ENCODE peak calls at places on chromosome 10, in nine cellular contexts. E is amniotic epithelial cell, Y is AML-193, H is transverse colon, P is neural crest cell, R is HEK293T, F is NCI-H2081, W is GM12865, S is glomerular endothelial cell. B is an unnamed sample.

GRCh38 chr10:59007307-59008025 is 169.0 kb upstream of the PHYHIPL start:
- DNase-seq in W (no peak), S (no peak), R (no peak), F (no peak), H (no peak), P (no peak), Y (no peak), E (no peak), B (no peak)

GRCh38 chr10:86363184-86363832 is 3.3 kb downstream of the GRID1 start:
- DNase-seq in S (no peak), P (peak), Y (no peak), E (no peak), R (no peak), H (no peak), F (no peak), W (no peak), B (peak)

GRCh38 chr10:113024930-113025329 is 74.9 kb downstream of the TCF7L2 start:
- DNase-seq in P (no peak), F (no peak), E (no peak), S (no peak), Y (no peak), W (no peak), H (no peak), R (no peak), B (no peak)

GRCh38 chr10:77637474-77637985 is at the start of gene KCNMA1:
- DNase-seq in S (no peak), F (peak), W (peak), Y (no peak), P (no peak), E (no peak), H (peak), R (no peak), B (no peak)

GRCh38 chr10:119299531-119299930 is 92.2 kb downstream of the GRK5 start:
- DNase-seq in W (peak), F (no peak), S (no peak), H (no peak), P (no peak), R (no peak), E (peak), Y (no peak), B (peak)

GRCh38 chr10:46019541-46020343 is 10.7 kb downstream of the NCOA4 start:
- DNase-seq in S (no peak), F (no peak), Y (peak), P (no peak), H (peak), R (no peak), E (no peak), W (no peak), B (peak)

GRCh38 chr10:3192856-3193635 is 20.5 kb upstream of the PITRM1 start:
- DNase-seq in Y (peak), P (peak), S (peak), E (peak), R (peak), W (peak), H (peak), F (peak), B (peak)

GRCh38 chr10:114470956-114471905 is 66.9 kb upstream of the AFAP1L2 start:
- DNase-seq in S (no peak), F (peak), Y (peak), W (peak), R (peak), E (peak), P (peak), H (peak), B (peak)

GRCh38 chr10:3740157-3740871 is 44.7 kb downstream of the KLF6 start:
- DNase-seq in R (no peak), H (no peak), F (no peak), S (no peak), P (no peak), E (peak), W (peak), Y (peak), B (peak)

GRCh38 chr10:112766636-112767035 is 183.4 kb upstream of the TCF7L2 start:
- DNase-seq in E (no peak), F (no peak), H (no peak), S (no peak), P (no peak), W (no peak), R (no peak), Y (no peak), B (no peak)

GRCh38 chr10:60943372-60944158 is 420 bp downstream of the RHOBTB1 start:
- DNase-seq in Y (peak), R (peak), P (peak), H (peak), F (peak), S (no peak), E (peak), W (no peak), B (peak)

GRCh38 chr10:94403034-94403822 is 887 bp downstream of the TBC1D12 start:
- DNase-seq in S (peak), E (peak), W (peak), Y (no peak), F (peak), P (peak), H (peak), R (peak), B (peak)

GRCh38 chr10:73865459-73866442 is 8.6 kb downstream of the CAMK2G start:
- DNase-seq in E (no peak), F (no peak), P (no peak), W (peak), R (no peak), S (no peak), H (peak), Y (peak), B (no peak)

GRCh38 chr10:31549936-31550335 is 230.9 kb downstream of the ZEB1 start:
- DNase-seq in W (no peak), S (no peak), Y (no peak), F (no peak), E (peak), H (no peak), P (no peak), R (no peak), B (no peak)

GRCh38 chr10:117360016-117360415 is 15.2 kb downstream of the PDZD8 start:
- DNase-seq in W (no peak), E (no peak), S (no peak), P (no peak), F (no peak), H (no peak), Y (no peak), R (no peak), B (peak)

GRCh38 chr10:62016477-62017140 is 115.1 kb downstream of the ARID5B start:
- DNase-seq in Y (peak), W (no peak), H (no peak), P (no peak), F (no peak), S (no peak), E (no peak), R (no peak), B (no peak)

GRCh38 chr10:51876979-51877378 is 177.6 kb upstream of the CSTF2T start:
- DNase-seq in Y (no peak), E (no peak), R (no peak), H (no peak), F (no peak), S (no peak), P (no peak), W (no peak), B (no peak)

GRCh38 chr10:28632597-28632940 is 44.8 kb upstream of the BAMBI start:
- DNase-seq in R (no peak), E (no peak), P (no peak), H (no peak), S (no peak), W (no peak), Y (no peak), F (no peak), B (no peak)

GRCh38 chr10:50439187-50439586 is 184.6 kb downstream of the SGMS1 start:
- DNase-seq in S (no peak), E (no peak), W (no peak), H (no peak), Y (no peak), F (no peak), R (no peak), P (no peak), B (no peak)

GRCh38 chr10:93712593-93712992 is 10.2 kb upstream of the FRA10AC1 start:
- DNase-seq in Y (no peak), P (no peak), W (no peak), H (no peak), S (no peak), F (no peak), R (no peak), E (no peak), B (no peak)

GRCh38 chr10:129844191-129844590 is 119.9 kb downstream of the EBF3 start:
- DNase-seq in H (no peak), Y (no peak), S (no peak), E (no peak), W (no peak), P (no peak), R (no peak), F (no peak), B (no peak)

GRCh38 chr10:21705828-21706176 is 171.8 kb downstream of the MLLT10 start:
- DNase-seq in F (no peak), R (no peak), Y (no peak), W (no peak), E (no peak), P (no peak), S (no peak), H (no peak), B (no peak)

GRCh38 chr10:29627201-29628105 is 7.3 kb downstream of the SVIL start:
- DNase-seq in H (no peak), Y (no peak), W (no peak), E (peak), F (no peak), R (no peak), P (no peak), S (no peak), B (no peak)

GRCh38 chr10:113356794-113357687 is 195.8 kb upstream of the HABP2 start:
- DNase-seq in Y (no peak), R (no peak), E (no peak), S (no peak), P (no peak), W (no peak), F (no peak), H (no peak), B (no peak)

GRCh38 chr10:87632439-87632838 is 27.2 kb upstream of the PAPSS2 start:
- DNase-seq in Y (no peak), H (no peak), R (no peak), P (no peak), F (no peak), W (no peak), E (no peak), S (no peak), B (no peak)

GRCh38 chr10:133357293-133358151 is at the start of gene FUOM:
- DNase-seq in F (no peak), Y (peak), W (peak), R (peak), E (no peak), S (no peak), P (peak), H (peak), B (peak)

GRCh38 chr10:123535386-123535785 is 130.8 kb upstream of the GPR26 start:
- DNase-seq in E (no peak), Y (no peak), F (no peak), R (no peak), S (no peak), W (no peak), P (no peak), H (no peak), B (no peak)

GRCh38 chr10:60573342-60573741 is 183.7 kb upstream of the ANK3 start:
- DNase-seq in R (peak), S (no peak), Y (no peak), F (no peak), E (no peak), H (no peak), W (peak), P (no peak), B (no peak)

GRCh38 chr10:77377034-77377433 is 260.6 kb downstream of the KCNMA1 start:
- DNase-seq in W (no peak), S (no peak), H (no peak), R (no peak), F (no peak), P (no peak), E (peak), Y (no peak), B (no peak)

GRCh38 chr10:60281792-60282353 is 107.8 kb downstream of the ANK3 start:
- DNase-seq in S (no peak), F (no peak), P (no peak), Y (no peak), H (no peak), R (no peak), W (no peak), E (no peak), B (no peak)

GRCh38 chr10:97519342-97519741 is 20.6 kb downstream of the UBTD1 start:
- DNase-seq in R (no peak), P (no peak), S (no peak), W (no peak), E (no peak), Y (no peak), H (no peak), F (no peak), B (no peak)

GRCh38 chr10:119655566-119656001 is 4.4 kb downstream of the BAG3 start:
- DNase-seq in H (peak), P (no peak), W (no peak), S (peak), R (no peak), E (peak), F (no peak), Y (no peak), B (peak)

GRCh38 chr10:114856544-114857287 is 35.1 kb downstream of the FHIP2A start:
- DNase-seq in F (no peak), P (no peak), R (no peak), W (no peak), S (peak), H (no peak), Y (no peak), E (peak), B (no peak)